ENCODE peak calls at places on chromosome 10, in ten cellular contexts. One of them, this sample, is unnamed. For H3K9me3, the result is how much of the 10 kb centered on the place peaks cover.

GRCh38 chr10:7337431-7338171 is 73.2 kb downstream of the SFMBT2 start:
- DNase-seq in GM12878: no peak
- DNase-seq in breast epithelium: no peak
- DNase-seq in adrenal gland: no peak
- DNase-seq in transverse colon: no peak
- DNase-seq in gastrocnemius medialis: no peak
- DNase-seq in HCT116: no peak
- DNase-seq in sigmoid colon: no peak
- DNase-seq in A549: no peak
- DNase-seq in IMR-90: no peak
- DNase-seq in this sample: no peak

GRCh38 chr10:5963071-5963470 is 14.3 kb downstream of the IL15RA start:
- DNase-seq in GM12878: no peak
- DNase-seq in breast epithelium: no peak
- DNase-seq in adrenal gland: peak
- DNase-seq in transverse colon: no peak
- DNase-seq in gastrocnemius medialis: peak
- DNase-seq in HCT116: no peak
- DNase-seq in sigmoid colon: peak
- DNase-seq in A549: no peak
- DNase-seq in IMR-90: no peak
- DNase-seq in this sample: no peak

GRCh38 chr10:51896849-51897248 is 197.5 kb upstream of the CSTF2T start:
- DNase-seq in GM12878: no peak
- DNase-seq in breast epithelium: no peak
- DNase-seq in adrenal gland: no peak
- DNase-seq in transverse colon: no peak
- DNase-seq in gastrocnemius medialis: no peak
- DNase-seq in HCT116: no peak
- DNase-seq in sigmoid colon: no peak
- DNase-seq in A549: no peak
- DNase-seq in IMR-90: peak
- DNase-seq in this sample: no peak

GRCh38 chr10:133278577-133279265 is 2.1 kb upstream of the ADAM8 start:
- DNase-seq in GM12878: no peak
- DNase-seq in breast epithelium: peak
- DNase-seq in adrenal gland: peak
- DNase-seq in transverse colon: peak
- DNase-seq in gastrocnemius medialis: peak
- DNase-seq in HCT116: no peak
- DNase-seq in sigmoid colon: no peak
- DNase-seq in A549: no peak
- DNase-seq in IMR-90: peak
- DNase-seq in this sample: peak

GRCh38 chr10:79277579-79277978 is 69.7 kb upstream of the PPIF start:
- DNase-seq in GM12878: no peak
- DNase-seq in breast epithelium: no peak
- DNase-seq in adrenal gland: peak
- DNase-seq in transverse colon: no peak
- DNase-seq in gastrocnemius medialis: peak
- DNase-seq in HCT116: no peak
- DNase-seq in sigmoid colon: no peak
- DNase-seq in A549: no peak
- DNase-seq in IMR-90: no peak
- DNase-seq in this sample: no peak

GRCh38 chr10:43871004-43871439 is 222.3 kb upstream of the ZNF32 start:
- DNase-seq in GM12878: no peak
- DNase-seq in breast epithelium: no peak
- DNase-seq in adrenal gland: no peak
- DNase-seq in transverse colon: no peak
- DNase-seq in gastrocnemius medialis: no peak
- DNase-seq in HCT116: no peak
- DNase-seq in sigmoid colon: no peak
- DNase-seq in A549: no peak
- DNase-seq in IMR-90: no peak
- DNase-seq in this sample: no peak

GRCh38 chr10:78857193-78857592 is 211.6 kb upstream of the ZMIZ1 start:
- DNase-seq in GM12878: no peak
- DNase-seq in breast epithelium: no peak
- DNase-seq in adrenal gland: no peak
- DNase-seq in transverse colon: no peak
- DNase-seq in gastrocnemius medialis: no peak
- DNase-seq in HCT116: no peak
- DNase-seq in sigmoid colon: no peak
- DNase-seq in A549: no peak
- DNase-seq in IMR-90: no peak
- DNase-seq in this sample: no peak

GRCh38 chr10:33899578-33900531 is 565.4 kb upstream of the NRP1 start:
- DNase-seq in GM12878: no peak
- DNase-seq in breast epithelium: no peak
- DNase-seq in adrenal gland: no peak
- DNase-seq in transverse colon: no peak
- DNase-seq in gastrocnemius medialis: no peak
- DNase-seq in HCT116: no peak
- DNase-seq in sigmoid colon: no peak
- DNase-seq in A549: no peak
- DNase-seq in IMR-90: peak
- DNase-seq in this sample: no peak

GRCh38 chr10:93541402-93542357 is 24.8 kb upstream of the FFAR4 start:
- DNase-seq in GM12878: no peak
- DNase-seq in breast epithelium: no peak
- DNase-seq in adrenal gland: peak
- DNase-seq in transverse colon: peak
- DNase-seq in gastrocnemius medialis: peak
- DNase-seq in HCT116: peak
- DNase-seq in sigmoid colon: peak
- DNase-seq in A549: peak
- DNase-seq in IMR-90: peak
- DNase-seq in this sample: no peak

GRCh38 chr10:83373659-83374058 is 765.6 kb upstream of the GHITM start:
- DNase-seq in GM12878: no peak
- DNase-seq in breast epithelium: no peak
- DNase-seq in adrenal gland: no peak
- DNase-seq in transverse colon: no peak
- DNase-seq in gastrocnemius medialis: no peak
- DNase-seq in HCT116: no peak
- DNase-seq in sigmoid colon: no peak
- DNase-seq in A549: peak
- DNase-seq in IMR-90: no peak
- DNase-seq in this sample: no peak

GRCh38 chr10:120115959-120116358 is 223.4 kb downstream of the SEC23IP start:
- DNase-seq in GM12878: no peak
- DNase-seq in breast epithelium: no peak
- DNase-seq in adrenal gland: no peak
- DNase-seq in transverse colon: no peak
- DNase-seq in gastrocnemius medialis: no peak
- DNase-seq in HCT116: no peak
- DNase-seq in sigmoid colon: no peak
- DNase-seq in A549: no peak
- DNase-seq in IMR-90: no peak
- DNase-seq in this sample: no peak

GRCh38 chr10:66678521-66678920 is 247.3 kb upstream of the LRRTM3 start:
- DNase-seq in GM12878: no peak
- DNase-seq in breast epithelium: no peak
- DNase-seq in adrenal gland: no peak
- DNase-seq in transverse colon: no peak
- DNase-seq in gastrocnemius medialis: no peak
- DNase-seq in HCT116: no peak
- DNase-seq in sigmoid colon: no peak
- DNase-seq in A549: no peak
- DNase-seq in IMR-90: peak
- DNase-seq in this sample: no peak

GRCh38 chr10:78045237-78045636 is 11.6 kb downstream of the RPS24 start:
- DNase-seq in GM12878: peak
- DNase-seq in breast epithelium: no peak
- DNase-seq in adrenal gland: no peak
- DNase-seq in transverse colon: no peak
- DNase-seq in gastrocnemius medialis: no peak
- DNase-seq in HCT116: no peak
- DNase-seq in sigmoid colon: no peak
- DNase-seq in A549: no peak
- DNase-seq in IMR-90: no peak
- DNase-seq in this sample: no peak

GRCh38 chr10:86648706-86649426 is 5.5 kb upstream of the OPN4 start:
- DNase-seq in GM12878: no peak
- DNase-seq in breast epithelium: no peak
- DNase-seq in adrenal gland: peak
- DNase-seq in transverse colon: peak
- DNase-seq in gastrocnemius medialis: peak
- DNase-seq in HCT116: no peak
- DNase-seq in sigmoid colon: peak
- DNase-seq in A549: peak
- DNase-seq in IMR-90: peak
- DNase-seq in this sample: no peak

GRCh38 chr10:101941871-101942270 is 98.3 kb upstream of the KCNIP2 start:
- DNase-seq in GM12878: no peak
- DNase-seq in breast epithelium: no peak
- DNase-seq in adrenal gland: no peak
- DNase-seq in transverse colon: no peak
- DNase-seq in gastrocnemius medialis: no peak
- DNase-seq in HCT116: no peak
- DNase-seq in sigmoid colon: no peak
- DNase-seq in A549: no peak
- DNase-seq in IMR-90: peak
- DNase-seq in this sample: no peak

GRCh38 chr10:93190377-93190776 is 116.7 kb downstream of the CYP26A1 start:
- DNase-seq in GM12878: no peak
- DNase-seq in breast epithelium: no peak
- DNase-seq in adrenal gland: no peak
- DNase-seq in transverse colon: no peak
- DNase-seq in gastrocnemius medialis: no peak
- DNase-seq in HCT116: no peak
- DNase-seq in sigmoid colon: no peak
- DNase-seq in A549: no peak
- DNase-seq in IMR-90: no peak
- DNase-seq in this sample: no peak

GRCh38 chr10:122468923-122469781 is 7.8 kb downstream of the HTRA1 start:
- DNase-seq in GM12878: no peak
- DNase-seq in breast epithelium: peak
- DNase-seq in adrenal gland: peak
- DNase-seq in transverse colon: no peak
- DNase-seq in gastrocnemius medialis: peak
- DNase-seq in HCT116: peak
- DNase-seq in sigmoid colon: no peak
- DNase-seq in A549: peak
- DNase-seq in IMR-90: peak
- DNase-seq in this sample: no peak

GRCh38 chr10:49500420-49500819 is 38.5 kb downstream of the ERCC6 start:
- DNase-seq in GM12878: no peak
- DNase-seq in breast epithelium: no peak
- DNase-seq in adrenal gland: no peak
- DNase-seq in transverse colon: no peak
- DNase-seq in gastrocnemius medialis: peak
- DNase-seq in HCT116: no peak
- DNase-seq in sigmoid colon: no peak
- DNase-seq in A549: no peak
- DNase-seq in IMR-90: no peak
- DNase-seq in this sample: no peak
- H3K9me3 ChIP-seq in GM12878: under half
- H3K9me3 ChIP-seq in breast epithelium: under half
- H3K9me3 ChIP-seq in adrenal gland: under half
- H3K9me3 ChIP-seq in transverse colon: under half
- H3K9me3 ChIP-seq in gastrocnemius medialis: under half
- H3K9me3 ChIP-seq in HCT116: under half
- H3K9me3 ChIP-seq in sigmoid colon: under half
- H3K9me3 ChIP-seq in A549: under half
- H3K9me3 ChIP-seq in IMR-90: under half
- H3K9me3 ChIP-seq in this sample: under half

DNA sequence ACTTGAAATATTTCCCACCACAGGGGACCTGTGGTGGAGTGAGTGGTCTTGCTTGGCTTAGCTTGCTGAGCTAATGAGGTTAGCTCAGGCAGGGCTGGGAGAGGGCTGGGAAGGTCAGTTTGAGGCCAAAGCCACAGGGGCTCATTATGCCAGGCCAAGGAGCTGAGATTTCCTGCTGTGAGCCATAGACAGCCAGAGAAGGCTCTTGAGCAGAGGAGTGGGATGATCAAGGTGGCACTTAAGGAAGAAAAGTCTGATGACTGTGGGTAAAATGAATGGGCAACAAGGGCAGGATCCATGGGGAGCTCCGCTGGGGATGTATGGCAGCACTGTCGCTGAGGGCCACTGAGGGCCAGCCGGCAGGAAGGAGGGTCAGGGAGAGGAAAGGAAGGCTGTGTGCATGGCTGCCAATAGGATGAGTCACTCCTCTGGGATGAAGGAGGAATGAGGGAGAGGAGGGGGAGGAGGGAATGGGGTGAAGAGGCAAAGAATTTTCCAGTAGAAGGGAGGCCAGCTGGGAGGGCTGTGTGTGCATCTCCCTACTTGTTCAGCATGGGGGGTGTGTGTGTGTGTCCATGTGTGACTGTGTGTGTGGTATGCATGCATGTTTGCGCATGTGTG is 18.7 kb upstream of the ZNF488 start:
- DNase-seq in GM12878: no peak
- DNase-seq in breast epithelium: peak
- DNase-seq in adrenal gland: peak
- DNase-seq in transverse colon: peak
- DNase-seq in gastrocnemius medialis: peak
- DNase-seq in HCT116: peak
- DNase-seq in sigmoid colon: peak
- DNase-seq in A549: peak
- DNase-seq in IMR-90: peak
- DNase-seq in this sample: no peak
- TF ChIP-seq POLR2A in GM12878: no peak
- TF ChIP-seq POLR2A in breast epithelium: no peak
- TF ChIP-seq POLR2A in adrenal gland: no peak
- TF ChIP-seq POLR2A in transverse colon: no peak
- TF ChIP-seq POLR2A in gastrocnemius medialis: no peak
- TF ChIP-seq POLR2A in HCT116: no peak
- TF ChIP-seq POLR2A in sigmoid colon: no peak
- TF ChIP-seq POLR2A in A549: no peak
- TF ChIP-seq POLR2A in IMR-90: no peak
- TF ChIP-seq POLR2A in this sample: no peak

DNA sequence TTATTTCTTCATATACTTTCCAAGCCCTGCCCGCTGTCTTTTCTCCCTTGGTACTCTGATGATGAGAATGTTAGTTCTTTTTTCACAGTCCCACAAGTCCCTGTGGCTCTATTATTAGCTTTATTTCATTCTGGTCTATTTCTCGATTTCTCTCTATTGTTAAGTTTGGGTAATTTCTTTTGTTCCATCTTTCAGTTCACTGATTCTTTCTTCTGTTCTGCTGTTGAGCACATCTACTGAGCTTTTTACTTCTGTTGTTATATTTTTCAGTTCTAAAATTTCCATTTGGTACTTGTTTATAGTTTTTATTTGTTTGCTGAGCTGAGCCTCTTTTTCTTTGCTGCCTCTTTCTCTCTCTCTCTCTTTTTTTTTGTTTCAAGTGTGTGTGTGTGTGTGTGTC is 102.9 kb downstream of the CCNY start:
- DNase-seq in GM12878: no peak
- DNase-seq in breast epithelium: no peak
- DNase-seq in adrenal gland: no peak
- DNase-seq in transverse colon: no peak
- DNase-seq in gastrocnemius medialis: no peak
- DNase-seq in HCT116: no peak
- DNase-seq in sigmoid colon: no peak
- DNase-seq in A549: no peak
- DNase-seq in IMR-90: no peak
- DNase-seq in this sample: no peak
- H3K9me3 ChIP-seq in GM12878: under half
- H3K9me3 ChIP-seq in breast epithelium: under half
- H3K9me3 ChIP-seq in adrenal gland: under half
- H3K9me3 ChIP-seq in transverse colon: under half
- H3K9me3 ChIP-seq in gastrocnemius medialis: under half
- H3K9me3 ChIP-seq in HCT116: under half
- H3K9me3 ChIP-seq in sigmoid colon: under half
- H3K9me3 ChIP-seq in A549: under half
- H3K9me3 ChIP-seq in IMR-90: under half
- H3K9me3 ChIP-seq in this sample: under half

GRCh38 chr10:97433430-97434001 is 7.5 kb downstream of the PGAM1 start:
- DNase-seq in GM12878: no peak
- DNase-seq in breast epithelium: no peak
- DNase-seq in adrenal gland: no peak
- DNase-seq in transverse colon: no peak
- DNase-seq in gastrocnemius medialis: no peak
- DNase-seq in HCT116: no peak
- DNase-seq in sigmoid colon: no peak
- DNase-seq in A549: no peak
- DNase-seq in IMR-90: no peak
- DNase-seq in this sample: no peak
- TF ChIP-seq POLR2A in GM12878: peak
- TF ChIP-seq POLR2A in breast epithelium: no peak
- TF ChIP-seq POLR2A in adrenal gland: no peak
- TF ChIP-seq POLR2A in transverse colon: no peak
- TF ChIP-seq POLR2A in gastrocnemius medialis: no peak
- TF ChIP-seq POLR2A in HCT116: no peak
- TF ChIP-seq POLR2A in sigmoid colon: no peak
- TF ChIP-seq POLR2A in A549: no peak
- TF ChIP-seq POLR2A in IMR-90: no peak
- TF ChIP-seq POLR2A in this sample: no peak